ENCODE peak calls at places on chromosomes 5 and 9, in seven cellular contexts. F is coronary artery, S is GM06990, J is astrocyte of the spinal cord, Z is spleen, Y is ovary, C is AG04449. V is an unnamed sample.

GRCh38 chr5:12175914-12176585 is 271.8 kb upstream of the CTNND2 start:
- DNase-seq in S (no peak), J (no peak), F (no peak), Y (no peak), Z (no peak), C (no peak), V (no peak)

GRCh38 chr5:174183701-174184100 is 138.2 kb downstream of the NSG2 start:
- DNase-seq in C (no peak), S (no peak), J (no peak), F (peak), Y (no peak), Z (no peak), V (no peak)

GRCh38 chr9:137077010-137077747 is at the start of gene UAP1L1:
- DNase-seq in Y (peak), Z (peak), S (peak), F (no peak), C (no peak), J (no peak), V (no peak)

GRCh38 chr5:142618125-142618524 is 67.8 kb downstream of the FGF1 start:
- DNase-seq in C (no peak), J (peak), S (no peak), Z (no peak), Y (no peak), F (no peak), V (no peak)

GRCh38 chr9:105021917-105022316 is 94.0 kb upstream of the ABCA1 start:
- DNase-seq in C (no peak), F (no peak), S (no peak), Y (no peak), J (no peak), Z (no peak), V (no peak)

GRCh38 chr5:7467179-7467578 is 71.2 kb downstream of the ADCY2 start:
- DNase-seq in Y (no peak), Z (no peak), F (no peak), S (no peak), J (no peak), C (no peak), V (no peak)

GRCh38 chr5:6581090-6581489 is 51.8 kb downstream of the NSUN2 start:
- DNase-seq in S (no peak), Z (no peak), J (no peak), Y (no peak), F (no peak), C (no peak), V (no peak)

GRCh38 chr5:135883441-135883840 is 12.2 kb downstream of the IL9 start:
- DNase-seq in C (no peak), Z (no peak), Y (no peak), S (no peak), J (no peak), F (no peak), V (no peak)

GRCh38 chr9:76894198-76894597 is 11.7 kb downstream of the PRUNE2 start:
- DNase-seq in F (no peak), Y (no peak), Z (no peak), S (no peak), C (no peak), J (no peak), V (no peak)

GRCh38 chr5:165014439-165014838 is 1509.0 kb downstream of the MAT2B start:
- DNase-seq in J (no peak), F (no peak), Z (no peak), C (no peak), Y (no peak), S (no peak), V (no peak)

GRCh38 chr9:70228098-70228497 is 30.7 kb upstream of the SMC5 start:
- DNase-seq in S (no peak), J (no peak), Y (no peak), Z (no peak), F (no peak), C (no peak), V (no peak)

GRCh38 chr5:119356384-119357188 is 767 bp downstream of the TNFAIP8 start:
- DNase-seq in C (no peak), F (no peak), J (peak), Z (no peak), S (no peak), Y (no peak), V (no peak)

GRCh38 chr5:150148408-150148927 is 7.2 kb downstream of the PDGFRB start:
- DNase-seq in S (no peak), Z (no peak), J (no peak), Y (no peak), F (peak), C (no peak), V (no peak)

GRCh38 chr9:35500130-35500748 is 10.3 kb downstream of the RUSC2 start:
- DNase-seq in J (no peak), S (no peak), F (no peak), C (no peak), Z (no peak), Y (no peak), V (no peak)

GRCh38 chr5:93831449-93831848 is 90.0 kb upstream of the POU5F2 start:
- DNase-seq in J (peak), F (no peak), S (no peak), Z (no peak), C (peak), Y (no peak), V (peak)

GRCh38 chr9:90972057-90972456 is 170.4 kb downstream of the SYK start:
- DNase-seq in Z (no peak), S (no peak), Y (no peak), J (no peak), F (no peak), C (no peak), V (no peak)

GRCh38 chr5:122311888-122312669 is at the start of gene SNCAIP:
- DNase-seq in C (no peak), Y (peak), J (peak), F (peak), Z (peak), S (peak), V (no peak)

GRCh38 chr5:110841137-110841536 is 102.3 kb downstream of the SLC25A46 start:
- DNase-seq in C (no peak), Z (no peak), J (no peak), Y (no peak), F (no peak), S (no peak), V (no peak)

GRCh38 chr9:100473271-100474081 is 527 bp downstream of the TMEFF1 start:
- DNase-seq in C (no peak), J (no peak), Y (peak), F (no peak), Z (peak), S (peak), V (no peak)

GRCh38 chr5:157459715-157460599 is at the start of gene NIPAL4:
- DNase-seq in Y (peak), F (peak), J (no peak), S (peak), Z (peak), C (no peak), V (no peak)
- H3K4me3 ChIP-seq in Y (peak), F (peak), J (peak), S (peak), Z (peak), C (peak), V (peak)

DNA sequence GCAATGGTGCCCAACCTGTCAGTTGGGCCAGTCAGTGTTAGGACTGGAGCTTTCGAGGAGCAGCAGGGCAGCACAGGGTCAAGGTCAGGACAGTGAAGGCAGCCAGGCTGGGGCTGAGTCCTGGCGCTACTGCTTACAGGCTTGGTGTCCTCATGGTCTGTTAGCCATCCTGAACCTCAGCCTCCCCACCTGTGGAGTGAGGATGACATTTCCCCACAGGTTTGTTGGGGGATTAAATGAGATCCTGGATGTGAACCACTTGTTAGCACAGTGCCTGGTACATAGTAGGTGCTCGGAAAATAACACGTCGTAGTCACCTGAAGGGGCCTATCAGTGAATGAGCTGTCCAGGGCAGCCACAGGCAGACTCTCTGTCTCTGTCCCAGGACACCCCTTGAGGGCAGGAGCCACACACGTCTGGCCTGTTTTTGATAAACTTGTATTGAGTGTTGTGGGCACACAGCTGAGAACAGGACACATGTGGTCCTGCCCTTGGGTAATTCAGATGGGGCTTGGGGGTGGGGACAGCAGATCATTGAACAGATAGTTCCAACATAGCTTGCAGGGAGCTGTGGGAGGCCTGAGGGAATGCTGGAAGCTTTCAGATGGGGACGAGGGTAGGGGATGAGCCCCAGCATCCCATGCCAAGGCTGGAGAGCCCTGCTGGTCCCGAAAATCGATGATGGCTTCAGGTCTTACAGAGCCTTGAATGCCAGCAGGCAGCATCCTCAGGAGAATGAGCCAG is 69.3 kb downstream of the AMBP start:
- DNase-seq in Z (peak), J (no peak), C (no peak), Y (peak), S (no peak), F (peak), V (no peak)
- TF ChIP-seq CTCF in Z (no peak), J (no peak), C (no peak), Y (no peak), S (no peak), F (no peak), V (no peak)

GRCh38 chr5:37604290-37604689 is 225.2 kb downstream of the WDR70 start:
- DNase-seq in S (no peak), Z (no peak), Y (no peak), C (no peak), F (no peak), J (no peak), V (no peak)
- H3K4me3 ChIP-seq in S (no peak), Z (no peak), Y (no peak), C (no peak), F (no peak), J (no peak), V (no peak)

GRCh38 chr9:126683698-126684044 is 69.9 kb downstream of the LMX1B start:
- DNase-seq in Y (no peak), C (no peak), F (no peak), Z (no peak), J (no peak), S (no peak), V (no peak)

GRCh38 chr9:126682928-126683697 is 69.4 kb downstream of the LMX1B start:
- DNase-seq in Y (peak), C (no peak), J (no peak), Z (no peak), S (no peak), F (no peak), V (no peak)

GRCh38 chr9:126678989-126679388 is 65.3 kb downstream of the LMX1B start:
- DNase-seq in Z (no peak), Y (no peak), S (no peak), C (no peak), J (no peak), F (no peak), V (no peak)

GRCh38 chr9:126682113-126682810 is 68.5 kb downstream of the LMX1B start:
- DNase-seq in Y (no peak), J (no peak), C (no peak), S (no peak), F (no peak), Z (no peak), V (no peak)

DNA sequence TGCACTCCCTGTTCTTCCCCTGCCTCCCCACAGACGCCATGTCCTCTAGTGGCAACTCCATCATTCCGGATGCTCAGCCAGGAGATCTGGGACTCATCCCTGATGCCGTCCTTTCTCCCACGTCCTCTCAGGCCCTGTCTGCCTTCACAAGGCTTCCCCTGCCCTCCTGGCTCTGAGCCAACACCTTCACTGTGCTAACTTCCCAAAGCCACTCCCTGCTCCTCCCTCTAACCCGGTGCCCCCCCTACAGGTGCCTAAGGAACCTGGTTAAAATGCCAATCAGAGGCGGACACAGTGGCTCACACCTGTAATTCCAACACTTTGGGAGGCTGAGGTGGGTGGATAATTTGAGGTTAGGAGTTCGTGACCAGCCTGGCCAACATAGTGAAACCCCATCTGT is 67.6 kb downstream of the LMX1B start:
- DNase-seq in Z (no peak), F (no peak), Y (no peak), C (no peak), S (no peak), J (no peak), V (no peak)
- TF ChIP-seq CTCF in Z (no peak), F (no peak), Y (no peak), C (no peak), S (no peak), J (no peak), V (no peak)

DNA sequence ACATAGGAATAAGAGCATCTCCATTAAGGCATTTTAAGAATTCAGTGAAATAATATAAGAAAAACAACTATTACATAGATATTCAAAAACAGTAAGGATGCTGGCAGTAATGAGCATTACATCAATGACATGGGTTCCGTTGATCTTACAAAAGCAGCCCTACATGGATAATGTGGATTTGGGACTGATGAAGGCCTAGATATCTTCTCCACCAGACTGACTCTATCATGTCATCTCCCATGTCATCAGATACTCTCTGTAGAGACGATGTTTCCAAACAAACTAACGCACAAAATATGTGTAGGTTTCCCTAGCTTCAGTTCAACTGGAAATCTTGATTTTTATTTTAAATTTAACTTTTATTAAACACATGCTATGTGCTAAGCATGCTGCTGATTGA is 3.6 kb downstream of the LURAP1L start:
- DNase-seq in F (no peak), Y (no peak), Z (no peak), C (no peak), S (no peak), J (no peak), V (no peak)
- H3K4me3 ChIP-seq in F (peak), Y (no peak), Z (no peak), C (no peak), S (no peak), J (no peak), V (no peak)

GRCh38 chr5:34915856-34916192 is 313 bp downstream of the BRIX1 start:
- DNase-seq in Z (no peak), Y (no peak), C (no peak), S (no peak), F (no peak), J (no peak), V (no peak)

GRCh38 chr5:34918025-34918424 is 2.5 kb downstream of the BRIX1 start:
- DNase-seq in J (no peak), Y (no peak), F (no peak), Z (no peak), C (no peak), S (no peak), V (no peak)

GRCh38 chr5:34916518-34916917 is 1.0 kb downstream of the BRIX1 start:
- DNase-seq in J (no peak), F (no peak), C (no peak), Z (no peak), Y (no peak), S (no peak), V (no peak)

GRCh38 chr5:34915139-34915855 is at the start of the genes BRIX1 and RAD1:
- DNase-seq in S (peak), Z (peak), J (peak), Y (peak), C (peak), F (peak), V (peak)

GRCh38 chr5:34919077-34919476 is 3.6 kb downstream of the BRIX1 start:
- DNase-seq in Z (no peak), Y (no peak), C (no peak), F (no peak), S (no peak), J (no peak), V (no peak)
- TF ChIP-seq CTCF in Z (no peak), Y (no peak), C (no peak), F (no peak), S (peak), J (no peak), V (peak)

GRCh38 chr5:157253547-157253946 is 12.4 kb upstream of the CYFIP2 start:
- DNase-seq in C (no peak), Y (no peak), S (no peak), J (peak), F (no peak), Z (no peak), V (peak)
- H3K4me3 ChIP-seq in C (no peak), Y (no peak), S (no peak), J (no peak), F (no peak), Z (no peak), V (no peak)

GRCh38 chr9:128551652-128552152 is 685 bp upstream of the SPTAN1 start:
- DNase-seq in C (no peak), S (no peak), Y (no peak), J (no peak), F (peak), Z (no peak), V (peak)

GRCh38 chr9:128553695-128554094 is 1.3 kb downstream of the SPTAN1 start:
- DNase-seq in C (no peak), Y (no peak), J (peak), Z (no peak), F (no peak), S (no peak), V (peak)

GRCh38 chr9:128550770-128551651 is 1.4 kb upstream of the SPTAN1 start:
- DNase-seq in C (no peak), Y (peak), Z (no peak), J (peak), S (no peak), F (no peak), V (no peak)

GRCh38 chr9:128552744-128553221 is 396 bp downstream of the SPTAN1 start:
- DNase-seq in Y (peak), Z (peak), F (no peak), S (no peak), J (peak), C (no peak), V (no peak)

DNA sequence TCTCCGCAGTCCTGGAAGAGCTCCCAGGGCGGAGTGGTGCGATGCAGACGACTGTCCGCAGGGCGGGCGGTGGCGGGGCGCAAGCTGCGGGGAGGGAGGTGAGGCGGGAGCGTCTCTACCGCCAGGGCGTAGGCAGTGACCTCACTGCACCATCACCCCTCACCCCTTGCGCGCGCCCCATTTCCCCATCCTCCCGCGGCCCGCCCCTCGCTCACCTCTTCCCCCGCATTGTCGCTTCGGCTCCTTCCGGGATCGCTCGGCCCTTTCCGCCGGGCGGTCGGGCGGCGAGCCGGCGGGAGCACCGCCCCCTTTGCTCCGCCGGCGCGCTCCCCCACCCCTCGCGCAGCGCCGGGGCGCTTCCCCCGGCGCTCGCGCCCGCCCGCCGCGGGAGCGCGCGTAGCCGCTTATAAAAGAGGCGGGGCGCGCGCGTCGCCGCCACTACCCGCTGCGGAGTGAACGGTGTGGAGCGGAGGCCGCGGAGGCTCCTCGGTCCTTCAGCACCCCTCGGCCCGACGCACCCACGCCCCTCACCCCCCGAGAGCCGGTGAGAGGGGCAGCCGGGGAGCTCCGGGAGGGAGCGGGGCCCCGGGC is at the start of gene SPTAN1:
- DNase-seq in C (no peak), J (peak), Z (peak), Y (peak), S (peak), F (peak), V (peak)
- TF ChIP-seq CTCF in C (peak), J (no peak), Z (peak), Y (no peak), S (no peak), F (no peak), V (no peak)

DNA sequence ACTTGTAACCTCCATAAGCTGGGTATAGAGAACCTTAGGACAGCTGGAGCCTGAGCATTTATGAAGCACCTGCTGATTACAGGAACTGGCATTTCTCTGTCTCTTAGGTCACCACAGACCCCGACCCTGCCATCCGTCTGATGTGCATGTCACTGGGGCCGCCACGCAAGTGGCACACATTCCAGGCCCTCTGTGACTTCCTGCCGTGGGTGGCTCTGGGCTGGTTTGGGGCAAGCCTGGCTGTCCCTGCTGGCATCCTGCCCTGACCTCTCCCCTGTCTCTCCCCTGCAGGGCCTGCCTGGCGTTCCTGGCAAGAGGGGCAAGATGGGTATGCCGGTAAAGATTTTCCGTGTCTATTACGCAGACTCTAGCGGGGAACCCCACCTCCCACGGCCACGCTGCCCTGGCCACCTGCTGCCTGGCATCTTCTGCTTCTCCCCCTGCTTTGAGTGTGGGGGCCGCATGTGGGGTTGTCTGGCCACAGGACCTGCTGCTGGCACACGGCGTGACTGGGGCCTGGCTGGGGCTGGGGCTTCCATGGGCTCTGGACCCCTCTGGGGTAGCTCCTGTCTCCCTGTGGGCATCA is 55.4 kb downstream of the COL27A1 start:
- DNase-seq in J (no peak), S (no peak), Y (no peak), C (no peak), F (no peak), Z (no peak), V (no peak)
- H3K4me3 ChIP-seq in J (no peak), S (no peak), Y (no peak), C (no peak), F (no peak), Z (no peak), V (no peak)

DNA sequence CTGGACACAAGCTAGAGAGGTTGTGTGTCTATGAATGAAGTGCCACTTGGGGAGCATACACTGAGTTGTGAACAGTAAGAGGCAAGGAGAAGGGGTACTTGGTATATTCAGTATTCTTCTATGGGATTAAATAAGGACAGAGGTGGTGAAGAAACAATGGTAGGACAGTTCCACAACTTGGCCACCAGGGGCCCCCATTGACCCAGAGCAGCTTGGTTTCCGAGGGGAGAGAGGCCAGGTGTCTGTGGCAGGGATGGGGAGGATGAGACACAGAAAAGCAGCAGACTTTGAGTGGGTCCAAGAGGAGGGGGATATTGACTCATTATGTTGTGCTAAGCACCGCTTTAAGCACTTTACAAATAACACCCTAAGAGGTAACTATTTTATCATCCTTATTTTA is 220.6 kb downstream of the MELK start:
- DNase-seq in S (no peak), C (no peak), Z (no peak), J (no peak), F (no peak), Y (no peak), V (no peak)
- TF ChIP-seq CTCF in S (peak), C (peak), Z (no peak), J (peak), F (no peak), Y (no peak), V (peak)